ENCODE peak calls at places on chromosomes 2 and 18, in six cellular contexts. D is omental fat pad, E is kidney, A is NCI-H1436 treated with DMSO at 0.1 percent for 48 hours, K is NCI-H1092 treated with DMSO at 0.1 percent for 48 hours, Q is ELR. Y is an unnamed sample.

GRCh38 chr2:44886409-44886808 is 55.1 kb upstream of the SIX3 start:
- DNase-seq in K (no peak), A (no peak), D (no peak), E (no peak), Q (no peak), Y (no peak)

GRCh38 chr2:66581461-66582363 is 146.8 kb downstream of the MEIS1 start:
- DNase-seq in A (no peak), E (peak), K (no peak), Q (peak), D (no peak), Y (no peak)

GRCh38 chr2:65382776-65383357 is 49.5 kb downstream of the SPRED2 start:
- DNase-seq in A (no peak), D (peak), K (no peak), E (peak), Q (peak), Y (no peak)

GRCh38 chr2:146081459-146081858 is 1561.5 kb upstream of the ZEB2 start:
- DNase-seq in E (no peak), Q (no peak), D (no peak), A (no peak), K (no peak), Y (no peak)

GRCh38 chr18:75551071-75551470 is 123.6 kb upstream of the SMIM21 start:
- DNase-seq in A (no peak), Q (no peak), D (no peak), E (no peak), K (no peak), Y (no peak)

GRCh38 chr18:46250084-46250811 is 146.1 kb downstream of the HAUS1 start:
- DNase-seq in Q (peak), K (no peak), E (no peak), D (no peak), A (no peak), Y (no peak)

GRCh38 chr2:112318515-112318914 is 43.1 kb downstream of the ZC3H6 start:
- DNase-seq in K (no peak), A (no peak), Q (no peak), D (no peak), E (no peak), Y (no peak)

GRCh38 chr2:98771771-98772521 is 41.0 kb upstream of the MGAT4A start:
- DNase-seq in Q (no peak), A (no peak), D (no peak), K (no peak), E (no peak), Y (no peak)

GRCh38 chr2:160993543-160994090 is 166.6 kb upstream of the TANK start:
- DNase-seq in Q (no peak), A (no peak), E (no peak), D (no peak), K (peak), Y (no peak)

GRCh38 chr2:142010871-142011270 is 119.9 kb downstream of the LRP1B start:
- DNase-seq in D (no peak), K (no peak), Q (no peak), A (no peak), E (no peak), Y (no peak)

GRCh38 chr2:165573534-165574461 is 104.3 kb downstream of the CSRNP3 start:
- DNase-seq in A (peak), D (no peak), E (no peak), K (peak), Q (no peak), Y (peak)

GRCh38 chr2:63064661-63065060 is 14.0 kb downstream of the OTX1 start:
- DNase-seq in Q (no peak), K (no peak), A (no peak), E (no peak), D (no peak), Y (no peak)

GRCh38 chr2:29106980-29107388 is 8.2 kb upstream of the CLIP4 start:
- DNase-seq in A (peak), E (no peak), D (no peak), K (peak), Q (peak), Y (no peak)

GRCh38 chr2:20242727-20243377 is 17.9 kb upstream of the SDC1 start:
- DNase-seq in A (no peak), K (no peak), Q (no peak), D (no peak), E (no peak), Y (peak)

GRCh38 chr18:44599409-44599808 is 81.3 kb upstream of the SETBP1 start:
- DNase-seq in K (peak), E (no peak), A (no peak), Q (no peak), D (no peak), Y (no peak)

GRCh38 chr18:44955825-44956224 is 275.1 kb downstream of the SETBP1 start:
- DNase-seq in Q (no peak), E (no peak), K (no peak), D (no peak), A (no peak), Y (no peak)

GRCh38 chr2:16559263-16559662 is 106.4 kb downstream of the CYRIA start:
- DNase-seq in E (no peak), K (no peak), A (no peak), Q (no peak), D (no peak), Y (no peak)

GRCh38 chr2:98664323-98664722 is 55.9 kb downstream of the UNC50 start:
- DNase-seq in K (no peak), Q (peak), E (no peak), A (no peak), D (no peak), Y (no peak)

GRCh38 chr2:157364257-157364974 is 38.8 kb upstream of the ERMN start:
- DNase-seq in A (no peak), Q (no peak), E (no peak), K (no peak), D (no peak), Y (no peak)

GRCh38 chr2:43117521-43118143 is 108.8 kb downstream of the ZFP36L2 start:
- DNase-seq in E (no peak), K (no peak), D (no peak), Q (no peak), A (no peak), Y (no peak)